ENCODE peak calls at places on chromosomes 5 and 9, in ten cellular contexts. One of them, this sample, is unnamed.

GRCh38 chr9:14747116-14747515 is 24.6 kb upstream of the CER1 start:
- DNase-seq in activated T-helper 1 cell treated with anti-CD3 and anti-CD28 coated beads, Interleukin-12 subunit alpha, Interleukin-12 subunit beta, Interleukin-2, Interleukin-4 antibody, amounts not matched to agents 30 ng/mL and 10 ng/mL and 1 ng/mL, durations not matched to agents 14 hours and 24 hours and 36 hours: no peak
- DNase-seq in MCF 10A: peak; percentile 26
- DNase-seq in activated T-cell treated with anti-CD3 and anti-CD28 coated beads, Interleukin-2, amount 50 U/mL, for 72 hours: no peak
- DNase-seq in AG10803: no peak
- DNase-seq in stimulated activated naive B cell treated with anti-CD40 and anti-IgM and Interleukin-4, amounts not matched to agents 10 μg/mL and 1 μg/mL and 100 μg/mL, for 72 hours: no peak
- DNase-seq in fibroblast of pulmonary artery: no peak
- DNase-seq in H54: no peak
- DNase-seq in fibroblast of the conjunctiva: no peak
- DNase-seq in left ventricle myocardium inferior: no peak
- DNase-seq in this sample: no peak

GRCh38 chr9:79193001-79193400 is 378.8 kb upstream of the TLE4 start:
- DNase-seq in activated T-helper 1 cell treated with anti-CD3 and anti-CD28 coated beads, Interleukin-12 subunit alpha, Interleukin-12 subunit beta, Interleukin-2, Interleukin-4 antibody, amounts not matched to agents 30 ng/mL and 10 ng/mL and 1 ng/mL, durations not matched to agents 14 hours and 24 hours and 36 hours: no peak
- DNase-seq in MCF 10A: no peak
- DNase-seq in activated T-cell treated with anti-CD3 and anti-CD28 coated beads, Interleukin-2, amount 50 U/mL, for 72 hours: no peak
- DNase-seq in AG10803: peak; percentile 82
- DNase-seq in stimulated activated naive B cell treated with anti-CD40 and anti-IgM and Interleukin-4, amounts not matched to agents 10 μg/mL and 1 μg/mL and 100 μg/mL, for 72 hours: no peak
- DNase-seq in fibroblast of pulmonary artery: peak; percentile 37
- DNase-seq in H54: no peak
- DNase-seq in fibroblast of the conjunctiva: no peak
- DNase-seq in left ventricle myocardium inferior: no peak
- DNase-seq in this sample: no peak

GRCh38 chr5:89930591-89931383 is 478.8 kb downstream of the CETN3 start:
- DNase-seq in activated T-helper 1 cell treated with anti-CD3 and anti-CD28 coated beads, Interleukin-12 subunit alpha, Interleukin-12 subunit beta, Interleukin-2, Interleukin-4 antibody, amounts not matched to agents 30 ng/mL and 10 ng/mL and 1 ng/mL, durations not matched to agents 14 hours and 24 hours and 36 hours: no peak
- DNase-seq in MCF 10A: peak; percentile 59
- DNase-seq in activated T-cell treated with anti-CD3 and anti-CD28 coated beads, Interleukin-2, amount 50 U/mL, for 72 hours: no peak
- DNase-seq in AG10803: peak; percentile 69
- DNase-seq in stimulated activated naive B cell treated with anti-CD40 and anti-IgM and Interleukin-4, amounts not matched to agents 10 μg/mL and 1 μg/mL and 100 μg/mL, for 72 hours: no peak
- DNase-seq in fibroblast of pulmonary artery: peak; percentile 81
- DNase-seq in H54: no peak
- DNase-seq in fibroblast of the conjunctiva: peak; percentile 45
- DNase-seq in left ventricle myocardium inferior: no peak
- DNase-seq in this sample: peak; percentile 46

GRCh38 chr9:117783828-117784227 is 79.6 kb downstream of the TLR4 start:
- DNase-seq in activated T-helper 1 cell treated with anti-CD3 and anti-CD28 coated beads, Interleukin-12 subunit alpha, Interleukin-12 subunit beta, Interleukin-2, Interleukin-4 antibody, amounts not matched to agents 30 ng/mL and 10 ng/mL and 1 ng/mL, durations not matched to agents 14 hours and 24 hours and 36 hours: peak; percentile 22
- DNase-seq in MCF 10A: no peak
- DNase-seq in activated T-cell treated with anti-CD3 and anti-CD28 coated beads, Interleukin-2, amount 50 U/mL, for 72 hours: peak; percentile 7
- DNase-seq in AG10803: no peak
- DNase-seq in stimulated activated naive B cell treated with anti-CD40 and anti-IgM and Interleukin-4, amounts not matched to agents 10 μg/mL and 1 μg/mL and 100 μg/mL, for 72 hours: peak; percentile 37
- DNase-seq in fibroblast of pulmonary artery: no peak
- DNase-seq in H54: no peak
- DNase-seq in fibroblast of the conjunctiva: no peak
- DNase-seq in left ventricle myocardium inferior: no peak
- DNase-seq in this sample: no peak

GRCh38 chr5:147458581-147458980 is 51.3 kb downstream of the DPYSL3 start:
- DNase-seq in activated T-helper 1 cell treated with anti-CD3 and anti-CD28 coated beads, Interleukin-12 subunit alpha, Interleukin-12 subunit beta, Interleukin-2, Interleukin-4 antibody, amounts not matched to agents 30 ng/mL and 10 ng/mL and 1 ng/mL, durations not matched to agents 14 hours and 24 hours and 36 hours: no peak
- DNase-seq in MCF 10A: no peak
- DNase-seq in activated T-cell treated with anti-CD3 and anti-CD28 coated beads, Interleukin-2, amount 50 U/mL, for 72 hours: no peak
- DNase-seq in AG10803: no peak
- DNase-seq in stimulated activated naive B cell treated with anti-CD40 and anti-IgM and Interleukin-4, amounts not matched to agents 10 μg/mL and 1 μg/mL and 100 μg/mL, for 72 hours: no peak
- DNase-seq in fibroblast of pulmonary artery: no peak
- DNase-seq in H54: no peak
- DNase-seq in fibroblast of the conjunctiva: no peak
- DNase-seq in left ventricle myocardium inferior: no peak
- DNase-seq in this sample: no peak

GRCh38 chr5:141343953-141344463 is 379 bp downstream of the PCDHGA3 start:
- DNase-seq in activated T-helper 1 cell treated with anti-CD3 and anti-CD28 coated beads, Interleukin-12 subunit alpha, Interleukin-12 subunit beta, Interleukin-2, Interleukin-4 antibody, amounts not matched to agents 30 ng/mL and 10 ng/mL and 1 ng/mL, durations not matched to agents 14 hours and 24 hours and 36 hours: no peak
- DNase-seq in MCF 10A: no peak
- DNase-seq in activated T-cell treated with anti-CD3 and anti-CD28 coated beads, Interleukin-2, amount 50 U/mL, for 72 hours: no peak
- DNase-seq in AG10803: no peak
- DNase-seq in stimulated activated naive B cell treated with anti-CD40 and anti-IgM and Interleukin-4, amounts not matched to agents 10 μg/mL and 1 μg/mL and 100 μg/mL, for 72 hours: no peak
- DNase-seq in fibroblast of pulmonary artery: no peak
- DNase-seq in H54: no peak
- DNase-seq in fibroblast of the conjunctiva: no peak
- DNase-seq in left ventricle myocardium inferior: no peak
- DNase-seq in this sample: no peak

GRCh38 chr5:20129491-20129890 is 141.5 kb upstream of the CDH18 start:
- DNase-seq in activated T-helper 1 cell treated with anti-CD3 and anti-CD28 coated beads, Interleukin-12 subunit alpha, Interleukin-12 subunit beta, Interleukin-2, Interleukin-4 antibody, amounts not matched to agents 30 ng/mL and 10 ng/mL and 1 ng/mL, durations not matched to agents 14 hours and 24 hours and 36 hours: no peak
- DNase-seq in MCF 10A: no peak
- DNase-seq in activated T-cell treated with anti-CD3 and anti-CD28 coated beads, Interleukin-2, amount 50 U/mL, for 72 hours: no peak
- DNase-seq in AG10803: no peak
- DNase-seq in stimulated activated naive B cell treated with anti-CD40 and anti-IgM and Interleukin-4, amounts not matched to agents 10 μg/mL and 1 μg/mL and 100 μg/mL, for 72 hours: no peak
- DNase-seq in fibroblast of pulmonary artery: no peak
- DNase-seq in H54: no peak
- DNase-seq in fibroblast of the conjunctiva: no peak
- DNase-seq in left ventricle myocardium inferior: no peak
- DNase-seq in this sample: no peak

GRCh38 chr5:10317825-10318682 is 10.4 kb upstream of the CMBL start:
- DNase-seq in activated T-helper 1 cell treated with anti-CD3 and anti-CD28 coated beads, Interleukin-12 subunit alpha, Interleukin-12 subunit beta, Interleukin-2, Interleukin-4 antibody, amounts not matched to agents 30 ng/mL and 10 ng/mL and 1 ng/mL, durations not matched to agents 14 hours and 24 hours and 36 hours: no peak
- DNase-seq in MCF 10A: peak; percentile 34
- DNase-seq in activated T-cell treated with anti-CD3 and anti-CD28 coated beads, Interleukin-2, amount 50 U/mL, for 72 hours: no peak
- DNase-seq in AG10803: no peak
- DNase-seq in stimulated activated naive B cell treated with anti-CD40 and anti-IgM and Interleukin-4, amounts not matched to agents 10 μg/mL and 1 μg/mL and 100 μg/mL, for 72 hours: no peak
- DNase-seq in fibroblast of pulmonary artery: no peak
- DNase-seq in H54: no peak
- DNase-seq in fibroblast of the conjunctiva: no peak
- DNase-seq in left ventricle myocardium inferior: no peak
- DNase-seq in this sample: no peak

GRCh38 chr5:116382025-116382873 is 192.4 kb downstream of the SEMA6A start:
- DNase-seq in activated T-helper 1 cell treated with anti-CD3 and anti-CD28 coated beads, Interleukin-12 subunit alpha, Interleukin-12 subunit beta, Interleukin-2, Interleukin-4 antibody, amounts not matched to agents 30 ng/mL and 10 ng/mL and 1 ng/mL, durations not matched to agents 14 hours and 24 hours and 36 hours: no peak
- DNase-seq in MCF 10A: no peak
- DNase-seq in activated T-cell treated with anti-CD3 and anti-CD28 coated beads, Interleukin-2, amount 50 U/mL, for 72 hours: no peak
- DNase-seq in AG10803: no peak
- DNase-seq in stimulated activated naive B cell treated with anti-CD40 and anti-IgM and Interleukin-4, amounts not matched to agents 10 μg/mL and 1 μg/mL and 100 μg/mL, for 72 hours: no peak
- DNase-seq in fibroblast of pulmonary artery: no peak
- DNase-seq in H54: no peak
- DNase-seq in fibroblast of the conjunctiva: no peak
- DNase-seq in left ventricle myocardium inferior: no peak
- DNase-seq in this sample: no peak

GRCh38 chr5:59562756-59563389 is 330.7 kb downstream of the PDE4D start:
- DNase-seq in activated T-helper 1 cell treated with anti-CD3 and anti-CD28 coated beads, Interleukin-12 subunit alpha, Interleukin-12 subunit beta, Interleukin-2, Interleukin-4 antibody, amounts not matched to agents 30 ng/mL and 10 ng/mL and 1 ng/mL, durations not matched to agents 14 hours and 24 hours and 36 hours: no peak
- DNase-seq in MCF 10A: peak; percentile 54
- DNase-seq in activated T-cell treated with anti-CD3 and anti-CD28 coated beads, Interleukin-2, amount 50 U/mL, for 72 hours: peak; percentile 1
- DNase-seq in AG10803: peak; percentile 43
- DNase-seq in stimulated activated naive B cell treated with anti-CD40 and anti-IgM and Interleukin-4, amounts not matched to agents 10 μg/mL and 1 μg/mL and 100 μg/mL, for 72 hours: peak; percentile 67
- DNase-seq in fibroblast of pulmonary artery: peak; percentile 56
- DNase-seq in H54: peak; percentile 15
- DNase-seq in fibroblast of the conjunctiva: peak; percentile 17
- DNase-seq in left ventricle myocardium inferior: no peak
- DNase-seq in this sample: peak; percentile 69

GRCh38 chr9:36690769-36691168 is 118.1 kb downstream of the MELK start:
- DNase-seq in activated T-helper 1 cell treated with anti-CD3 and anti-CD28 coated beads, Interleukin-12 subunit alpha, Interleukin-12 subunit beta, Interleukin-2, Interleukin-4 antibody, amounts not matched to agents 30 ng/mL and 10 ng/mL and 1 ng/mL, durations not matched to agents 14 hours and 24 hours and 36 hours: no peak
- DNase-seq in MCF 10A: no peak
- DNase-seq in activated T-cell treated with anti-CD3 and anti-CD28 coated beads, Interleukin-2, amount 50 U/mL, for 72 hours: no peak
- DNase-seq in AG10803: no peak
- DNase-seq in stimulated activated naive B cell treated with anti-CD40 and anti-IgM and Interleukin-4, amounts not matched to agents 10 μg/mL and 1 μg/mL and 100 μg/mL, for 72 hours: no peak
- DNase-seq in fibroblast of pulmonary artery: no peak
- DNase-seq in H54: no peak
- DNase-seq in fibroblast of the conjunctiva: no peak
- DNase-seq in left ventricle myocardium inferior: no peak
- DNase-seq in this sample: no peak

GRCh38 chr5:79120221-79120620 is 8.6 kb downstream of the BHMT start:
- DNase-seq in activated T-helper 1 cell treated with anti-CD3 and anti-CD28 coated beads, Interleukin-12 subunit alpha, Interleukin-12 subunit beta, Interleukin-2, Interleukin-4 antibody, amounts not matched to agents 30 ng/mL and 10 ng/mL and 1 ng/mL, durations not matched to agents 14 hours and 24 hours and 36 hours: no peak
- DNase-seq in MCF 10A: peak; percentile 69
- DNase-seq in activated T-cell treated with anti-CD3 and anti-CD28 coated beads, Interleukin-2, amount 50 U/mL, for 72 hours: peak; percentile 9
- DNase-seq in AG10803: no peak
- DNase-seq in stimulated activated naive B cell treated with anti-CD40 and anti-IgM and Interleukin-4, amounts not matched to agents 10 μg/mL and 1 μg/mL and 100 μg/mL, for 72 hours: no peak
- DNase-seq in fibroblast of pulmonary artery: no peak
- DNase-seq in H54: no peak
- DNase-seq in fibroblast of the conjunctiva: no peak
- DNase-seq in left ventricle myocardium inferior: no peak
- DNase-seq in this sample: no peak

GRCh38 chr5:168013546-168013945 is 277.9 kb upstream of the WWC1 start:
- DNase-seq in activated T-helper 1 cell treated with anti-CD3 and anti-CD28 coated beads, Interleukin-12 subunit alpha, Interleukin-12 subunit beta, Interleukin-2, Interleukin-4 antibody, amounts not matched to agents 30 ng/mL and 10 ng/mL and 1 ng/mL, durations not matched to agents 14 hours and 24 hours and 36 hours: no peak
- DNase-seq in MCF 10A: no peak
- DNase-seq in activated T-cell treated with anti-CD3 and anti-CD28 coated beads, Interleukin-2, amount 50 U/mL, for 72 hours: no peak
- DNase-seq in AG10803: no peak
- DNase-seq in stimulated activated naive B cell treated with anti-CD40 and anti-IgM and Interleukin-4, amounts not matched to agents 10 μg/mL and 1 μg/mL and 100 μg/mL, for 72 hours: no peak
- DNase-seq in fibroblast of pulmonary artery: no peak
- DNase-seq in H54: no peak
- DNase-seq in fibroblast of the conjunctiva: no peak
- DNase-seq in left ventricle myocardium inferior: no peak
- DNase-seq in this sample: no peak

GRCh38 chr9:100066539-100066938 is 32.3 kb downstream of the ERP44 start:
- DNase-seq in activated T-helper 1 cell treated with anti-CD3 and anti-CD28 coated beads, Interleukin-12 subunit alpha, Interleukin-12 subunit beta, Interleukin-2, Interleukin-4 antibody, amounts not matched to agents 30 ng/mL and 10 ng/mL and 1 ng/mL, durations not matched to agents 14 hours and 24 hours and 36 hours: no peak
- DNase-seq in MCF 10A: no peak
- DNase-seq in activated T-cell treated with anti-CD3 and anti-CD28 coated beads, Interleukin-2, amount 50 U/mL, for 72 hours: no peak
- DNase-seq in AG10803: peak; percentile 11
- DNase-seq in stimulated activated naive B cell treated with anti-CD40 and anti-IgM and Interleukin-4, amounts not matched to agents 10 μg/mL and 1 μg/mL and 100 μg/mL, for 72 hours: no peak
- DNase-seq in fibroblast of pulmonary artery: peak; percentile 67
- DNase-seq in H54: no peak
- DNase-seq in fibroblast of the conjunctiva: no peak
- DNase-seq in left ventricle myocardium inferior: no peak
- DNase-seq in this sample: no peak

GRCh38 chr5:96026334-96027065 is 64.8 kb upstream of the ELL2 start:
- DNase-seq in activated T-helper 1 cell treated with anti-CD3 and anti-CD28 coated beads, Interleukin-12 subunit alpha, Interleukin-12 subunit beta, Interleukin-2, Interleukin-4 antibody, amounts not matched to agents 30 ng/mL and 10 ng/mL and 1 ng/mL, durations not matched to agents 14 hours and 24 hours and 36 hours: no peak
- DNase-seq in MCF 10A: peak; percentile 55
- DNase-seq in activated T-cell treated with anti-CD3 and anti-CD28 coated beads, Interleukin-2, amount 50 U/mL, for 72 hours: no peak
- DNase-seq in AG10803: peak; percentile 96
- DNase-seq in stimulated activated naive B cell treated with anti-CD40 and anti-IgM and Interleukin-4, amounts not matched to agents 10 μg/mL and 1 μg/mL and 100 μg/mL, for 72 hours: no peak
- DNase-seq in fibroblast of pulmonary artery: peak; percentile 41
- DNase-seq in H54: peak; percentile 11
- DNase-seq in fibroblast of the conjunctiva: no peak
- DNase-seq in left ventricle myocardium inferior: no peak
- DNase-seq in this sample: no peak

GRCh38 chr9:10268500-10269485 is 344.0 kb downstream of the PTPRD start:
- DNase-seq in activated T-helper 1 cell treated with anti-CD3 and anti-CD28 coated beads, Interleukin-12 subunit alpha, Interleukin-12 subunit beta, Interleukin-2, Interleukin-4 antibody, amounts not matched to agents 30 ng/mL and 10 ng/mL and 1 ng/mL, durations not matched to agents 14 hours and 24 hours and 36 hours: no peak
- DNase-seq in MCF 10A: peak; percentile 56
- DNase-seq in activated T-cell treated with anti-CD3 and anti-CD28 coated beads, Interleukin-2, amount 50 U/mL, for 72 hours: no peak
- DNase-seq in AG10803: no peak
- DNase-seq in stimulated activated naive B cell treated with anti-CD40 and anti-IgM and Interleukin-4, amounts not matched to agents 10 μg/mL and 1 μg/mL and 100 μg/mL, for 72 hours: no peak
- DNase-seq in fibroblast of pulmonary artery: peak; percentile 47
- DNase-seq in H54: peak; percentile 18
- DNase-seq in fibroblast of the conjunctiva: no peak
- DNase-seq in left ventricle myocardium inferior: no peak
- DNase-seq in this sample: no peak

GRCh38 chr9:93896093-93896492 is 59.1 kb downstream of the BARX1 start:
- DNase-seq in activated T-helper 1 cell treated with anti-CD3 and anti-CD28 coated beads, Interleukin-12 subunit alpha, Interleukin-12 subunit beta, Interleukin-2, Interleukin-4 antibody, amounts not matched to agents 30 ng/mL and 10 ng/mL and 1 ng/mL, durations not matched to agents 14 hours and 24 hours and 36 hours: no peak
- DNase-seq in MCF 10A: no peak
- DNase-seq in activated T-cell treated with anti-CD3 and anti-CD28 coated beads, Interleukin-2, amount 50 U/mL, for 72 hours: no peak
- DNase-seq in AG10803: no peak
- DNase-seq in stimulated activated naive B cell treated with anti-CD40 and anti-IgM and Interleukin-4, amounts not matched to agents 10 μg/mL and 1 μg/mL and 100 μg/mL, for 72 hours: no peak
- DNase-seq in fibroblast of pulmonary artery: no peak
- DNase-seq in H54: no peak
- DNase-seq in fibroblast of the conjunctiva: no peak
- DNase-seq in left ventricle myocardium inferior: no peak
- DNase-seq in this sample: no peak

GRCh38 chr9:91419222-91420191 is 4.1 kb downstream of the NFIL3 start:
- DNase-seq in activated T-helper 1 cell treated with anti-CD3 and anti-CD28 coated beads, Interleukin-12 subunit alpha, Interleukin-12 subunit beta, Interleukin-2, Interleukin-4 antibody, amounts not matched to agents 30 ng/mL and 10 ng/mL and 1 ng/mL, durations not matched to agents 14 hours and 24 hours and 36 hours: no peak
- DNase-seq in MCF 10A: peak; percentile 96
- DNase-seq in activated T-cell treated with anti-CD3 and anti-CD28 coated beads, Interleukin-2, amount 50 U/mL, for 72 hours: peak; percentile 77
- DNase-seq in AG10803: peak; percentile 95
- DNase-seq in stimulated activated naive B cell treated with anti-CD40 and anti-IgM and Interleukin-4, amounts not matched to agents 10 μg/mL and 1 μg/mL and 100 μg/mL, for 72 hours: no peak
- DNase-seq in fibroblast of pulmonary artery: peak; percentile 97
- DNase-seq in H54: peak; percentile 97
- DNase-seq in fibroblast of the conjunctiva: peak; percentile 98
- DNase-seq in left ventricle myocardium inferior: no peak
- DNase-seq in this sample: no peak

GRCh38 chr5:62590396-62590795 is 11.8 kb downstream of the LRRC70 start:
- DNase-seq in activated T-helper 1 cell treated with anti-CD3 and anti-CD28 coated beads, Interleukin-12 subunit alpha, Interleukin-12 subunit beta, Interleukin-2, Interleukin-4 antibody, amounts not matched to agents 30 ng/mL and 10 ng/mL and 1 ng/mL, durations not matched to agents 14 hours and 24 hours and 36 hours: no peak
- DNase-seq in MCF 10A: no peak
- DNase-seq in activated T-cell treated with anti-CD3 and anti-CD28 coated beads, Interleukin-2, amount 50 U/mL, for 72 hours: no peak
- DNase-seq in AG10803: no peak
- DNase-seq in stimulated activated naive B cell treated with anti-CD40 and anti-IgM and Interleukin-4, amounts not matched to agents 10 μg/mL and 1 μg/mL and 100 μg/mL, for 72 hours: no peak
- DNase-seq in fibroblast of pulmonary artery: no peak
- DNase-seq in H54: no peak
- DNase-seq in fibroblast of the conjunctiva: no peak
- DNase-seq in left ventricle myocardium inferior: no peak
- DNase-seq in this sample: no peak

GRCh38 chr9:129414377-129415021 is 206.4 kb downstream of the C9orf50 start:
- DNase-seq in activated T-helper 1 cell treated with anti-CD3 and anti-CD28 coated beads, Interleukin-12 subunit alpha, Interleukin-12 subunit beta, Interleukin-2, Interleukin-4 antibody, amounts not matched to agents 30 ng/mL and 10 ng/mL and 1 ng/mL, durations not matched to agents 14 hours and 24 hours and 36 hours: peak; percentile 22
- DNase-seq in MCF 10A: peak; percentile 33
- DNase-seq in activated T-cell treated with anti-CD3 and anti-CD28 coated beads, Interleukin-2, amount 50 U/mL, for 72 hours: peak; percentile 33
- DNase-seq in AG10803: peak; percentile 79
- DNase-seq in stimulated activated naive B cell treated with anti-CD40 and anti-IgM and Interleukin-4, amounts not matched to agents 10 μg/mL and 1 μg/mL and 100 μg/mL, for 72 hours: peak; percentile 21
- DNase-seq in fibroblast of pulmonary artery: peak; percentile 40
- DNase-seq in H54: no peak
- DNase-seq in fibroblast of the conjunctiva: no peak
- DNase-seq in left ventricle myocardium inferior: peak; percentile 42
- DNase-seq in this sample: no peak

GRCh38 chr5:42951847-42952411 is 88.2 kb downstream of the ANXA2R start:
- DNase-seq in activated T-helper 1 cell treated with anti-CD3 and anti-CD28 coated beads, Interleukin-12 subunit alpha, Interleukin-12 subunit beta, Interleukin-2, Interleukin-4 antibody, amounts not matched to agents 30 ng/mL and 10 ng/mL and 1 ng/mL, durations not matched to agents 14 hours and 24 hours and 36 hours: peak; percentile 63
- DNase-seq in MCF 10A: no peak
- DNase-seq in activated T-cell treated with anti-CD3 and anti-CD28 coated beads, Interleukin-2, amount 50 U/mL, for 72 hours: peak; percentile 65
- DNase-seq in AG10803: peak; percentile 44
- DNase-seq in stimulated activated naive B cell treated with anti-CD40 and anti-IgM and Interleukin-4, amounts not matched to agents 10 μg/mL and 1 μg/mL and 100 μg/mL, for 72 hours: peak; percentile 38
- DNase-seq in fibroblast of pulmonary artery: peak; percentile 50
- DNase-seq in H54: no peak
- DNase-seq in fibroblast of the conjunctiva: peak; percentile 9
- DNase-seq in left ventricle myocardium inferior: no peak
- DNase-seq in this sample: no peak

GRCh38 chr9:80369641-80370040 is 797.9 kb downstream of the TLE4 start:
- DNase-seq in activated T-helper 1 cell treated with anti-CD3 and anti-CD28 coated beads, Interleukin-12 subunit alpha, Interleukin-12 subunit beta, Interleukin-2, Interleukin-4 antibody, amounts not matched to agents 30 ng/mL and 10 ng/mL and 1 ng/mL, durations not matched to agents 14 hours and 24 hours and 36 hours: no peak
- DNase-seq in MCF 10A: peak; percentile 40
- DNase-seq in activated T-cell treated with anti-CD3 and anti-CD28 coated beads, Interleukin-2, amount 50 U/mL, for 72 hours: no peak
- DNase-seq in AG10803: no peak
- DNase-seq in stimulated activated naive B cell treated with anti-CD40 and anti-IgM and Interleukin-4, amounts not matched to agents 10 μg/mL and 1 μg/mL and 100 μg/mL, for 72 hours: no peak
- DNase-seq in fibroblast of pulmonary artery: peak; percentile 0
- DNase-seq in H54: no peak
- DNase-seq in fibroblast of the conjunctiva: no peak
- DNase-seq in left ventricle myocardium inferior: no peak
- DNase-seq in this sample: no peak

GRCh38 chr5:132883261-132883834 is 9.9 kb downstream of the LEAP2 start:
- DNase-seq in activated T-helper 1 cell treated with anti-CD3 and anti-CD28 coated beads, Interleukin-12 subunit alpha, Interleukin-12 subunit beta, Interleukin-2, Interleukin-4 antibody, amounts not matched to agents 30 ng/mL and 10 ng/mL and 1 ng/mL, durations not matched to agents 14 hours and 24 hours and 36 hours: no peak
- DNase-seq in MCF 10A: peak; percentile 80
- DNase-seq in activated T-cell treated with anti-CD3 and anti-CD28 coated beads, Interleukin-2, amount 50 U/mL, for 72 hours: peak; percentile 12
- DNase-seq in AG10803: peak; percentile 73
- DNase-seq in stimulated activated naive B cell treated with anti-CD40 and anti-IgM and Interleukin-4, amounts not matched to agents 10 μg/mL and 1 μg/mL and 100 μg/mL, for 72 hours: no peak
- DNase-seq in fibroblast of pulmonary artery: peak; percentile 85
- DNase-seq in H54: peak; percentile 16
- DNase-seq in fibroblast of the conjunctiva: peak; percentile 60
- DNase-seq in left ventricle myocardium inferior: no peak
- DNase-seq in this sample: peak; percentile 45

GRCh38 chr5:43432486-43433365 is 20.5 kb upstream of the CCL28 start:
- DNase-seq in activated T-helper 1 cell treated with anti-CD3 and anti-CD28 coated beads, Interleukin-12 subunit alpha, Interleukin-12 subunit beta, Interleukin-2, Interleukin-4 antibody, amounts not matched to agents 30 ng/mL and 10 ng/mL and 1 ng/mL, durations not matched to agents 14 hours and 24 hours and 36 hours: no peak
- DNase-seq in MCF 10A: peak; percentile 99
- DNase-seq in activated T-cell treated with anti-CD3 and anti-CD28 coated beads, Interleukin-2, amount 50 U/mL, for 72 hours: no peak
- DNase-seq in AG10803: peak; percentile 88
- DNase-seq in stimulated activated naive B cell treated with anti-CD40 and anti-IgM and Interleukin-4, amounts not matched to agents 10 μg/mL and 1 μg/mL and 100 μg/mL, for 72 hours: no peak
- DNase-seq in fibroblast of pulmonary artery: peak; percentile 94
- DNase-seq in H54: no peak
- DNase-seq in fibroblast of the conjunctiva: peak; percentile 76
- DNase-seq in left ventricle myocardium inferior: peak; percentile 66
- DNase-seq in this sample: no peak

GRCh38 chr5:78504726-78505431 is 143.7 kb downstream of the LHFPL2 start:
- DNase-seq in activated T-helper 1 cell treated with anti-CD3 and anti-CD28 coated beads, Interleukin-12 subunit alpha, Interleukin-12 subunit beta, Interleukin-2, Interleukin-4 antibody, amounts not matched to agents 30 ng/mL and 10 ng/mL and 1 ng/mL, durations not matched to agents 14 hours and 24 hours and 36 hours: no peak
- DNase-seq in MCF 10A: peak; percentile 98
- DNase-seq in activated T-cell treated with anti-CD3 and anti-CD28 coated beads, Interleukin-2, amount 50 U/mL, for 72 hours: no peak
- DNase-seq in AG10803: peak; percentile 99
- DNase-seq in stimulated activated naive B cell treated with anti-CD40 and anti-IgM and Interleukin-4, amounts not matched to agents 10 μg/mL and 1 μg/mL and 100 μg/mL, for 72 hours: no peak
- DNase-seq in fibroblast of pulmonary artery: peak; percentile 100
- DNase-seq in H54: peak; percentile 91
- DNase-seq in fibroblast of the conjunctiva: peak; percentile 95
- DNase-seq in left ventricle myocardium inferior: peak; percentile 85
- DNase-seq in this sample: peak; percentile 100

GRCh38 chr5:161002571-161003074 is 150.6 kb upstream of the ATP10B start:
- DNase-seq in activated T-helper 1 cell treated with anti-CD3 and anti-CD28 coated beads, Interleukin-12 subunit alpha, Interleukin-12 subunit beta, Interleukin-2, Interleukin-4 antibody, amounts not matched to agents 30 ng/mL and 10 ng/mL and 1 ng/mL, durations not matched to agents 14 hours and 24 hours and 36 hours: no peak
- DNase-seq in MCF 10A: no peak
- DNase-seq in activated T-cell treated with anti-CD3 and anti-CD28 coated beads, Interleukin-2, amount 50 U/mL, for 72 hours: no peak
- DNase-seq in AG10803: no peak
- DNase-seq in stimulated activated naive B cell treated with anti-CD40 and anti-IgM and Interleukin-4, amounts not matched to agents 10 μg/mL and 1 μg/mL and 100 μg/mL, for 72 hours: no peak
- DNase-seq in fibroblast of pulmonary artery: no peak
- DNase-seq in H54: no peak
- DNase-seq in fibroblast of the conjunctiva: no peak
- DNase-seq in left ventricle myocardium inferior: no peak
- DNase-seq in this sample: no peak

GRCh38 chr9:124419832-124420489 is 4.7 kb upstream of the PSMB7 start:
- DNase-seq in activated T-helper 1 cell treated with anti-CD3 and anti-CD28 coated beads, Interleukin-12 subunit alpha, Interleukin-12 subunit beta, Interleukin-2, Interleukin-4 antibody, amounts not matched to agents 30 ng/mL and 10 ng/mL and 1 ng/mL, durations not matched to agents 14 hours and 24 hours and 36 hours: no peak
- DNase-seq in MCF 10A: no peak
- DNase-seq in activated T-cell treated with anti-CD3 and anti-CD28 coated beads, Interleukin-2, amount 50 U/mL, for 72 hours: no peak
- DNase-seq in AG10803: no peak
- DNase-seq in stimulated activated naive B cell treated with anti-CD40 and anti-IgM and Interleukin-4, amounts not matched to agents 10 μg/mL and 1 μg/mL and 100 μg/mL, for 72 hours: no peak
- DNase-seq in fibroblast of pulmonary artery: no peak
- DNase-seq in H54: no peak
- DNase-seq in fibroblast of the conjunctiva: no peak
- DNase-seq in left ventricle myocardium inferior: no peak
- DNase-seq in this sample: no peak

GRCh38 chr9:127200106-127200862 is 64.3 kb upstream of the GARNL3 start:
- DNase-seq in activated T-helper 1 cell treated with anti-CD3 and anti-CD28 coated beads, Interleukin-12 subunit alpha, Interleukin-12 subunit beta, Interleukin-2, Interleukin-4 antibody, amounts not matched to agents 30 ng/mL and 10 ng/mL and 1 ng/mL, durations not matched to agents 14 hours and 24 hours and 36 hours: no peak
- DNase-seq in MCF 10A: no peak
- DNase-seq in activated T-cell treated with anti-CD3 and anti-CD28 coated beads, Interleukin-2, amount 50 U/mL, for 72 hours: no peak
- DNase-seq in AG10803: no peak
- DNase-seq in stimulated activated naive B cell treated with anti-CD40 and anti-IgM and Interleukin-4, amounts not matched to agents 10 μg/mL and 1 μg/mL and 100 μg/mL, for 72 hours: no peak
- DNase-seq in fibroblast of pulmonary artery: no peak
- DNase-seq in H54: no peak
- DNase-seq in fibroblast of the conjunctiva: no peak
- DNase-seq in left ventricle myocardium inferior: peak; percentile 8
- DNase-seq in this sample: no peak